ENCODE peak calls at places on chromosomes 6 and 20, in nine cellular contexts. W is stomach, E is ovary, R is heart left ventricle, P is adrenal gland, H is upper lobe of right lung, V is neural progenitor cell, J is ascending aorta, F is fibroblast of lung. T is an unnamed sample.

GRCh38 chr6:44956426-44956825 is 371.7 kb upstream of the RUNX2 start:
- DNase-seq in R (no peak), E (no peak), W (no peak), F (peak; percentile 84), V (no peak), H (no peak), J (no peak), P (no peak), T (no peak)

GRCh38 chr6:53910834-53911233 is 116.0 kb downstream of the LRRC1 start:
- DNase-seq in R (no peak), J (no peak), H (no peak), V (peak; percentile 68), W (no peak), P (no peak), E (no peak), F (no peak), T (no peak)

GRCh38 chr20:56810141-56810540 is 181.0 kb downstream of the TFAP2C start:
- DNase-seq in F (no peak), P (no peak), W (no peak), J (no peak), H (no peak), V (no peak), R (no peak), E (no peak), T (no peak)

GRCh38 chr6:42113929-42114636 is 28.3 kb downstream of the C6orf132 start:
- DNase-seq in J (no peak), W (no peak), H (no peak), F (peak; percentile 77), P (no peak), E (no peak), R (no peak), V (no peak), T (no peak)

GRCh38 chr6:28235912-28236452 is 10.9 kb downstream of the ZSCAN9 start:
- DNase-seq in E (no peak), W (no peak), P (no peak), H (no peak), J (no peak), F (no peak), R (no peak), V (peak; percentile 15), T (no peak)

GRCh38 chr20:415820-416322 is 7.8 kb downstream of the RBCK1 start:
- DNase-seq in W (no peak), H (peak; percentile 85), R (no peak), P (peak; percentile 77), E (no peak), J (no peak), V (no peak), F (no peak), T (no peak)

GRCh38 chr20:10790013-10790412 is 116.2 kb upstream of the JAG1 start:
- DNase-seq in W (no peak), E (no peak), P (no peak), H (no peak), J (no peak), F (no peak), R (no peak), V (no peak), T (no peak)

GRCh38 chr20:34364013-34364382 is 925 bp downstream of the ITCH start:
- DNase-seq in J (no peak), E (no peak), H (no peak), F (peak; percentile 56), V (no peak), R (no peak), P (peak; percentile 38), W (no peak), T (no peak)

GRCh38 chr6:123768939-123769338 is 34.7 kb upstream of the NKAIN2 start:
- DNase-seq in W (no peak), H (no peak), F (no peak), J (no peak), V (no peak), R (no peak), P (no peak), E (no peak), T (no peak)

GRCh38 chr6:157779705-157780604 is 43.1 kb upstream of the SNX9 start:
- DNase-seq in R (no peak), V (no peak), J (no peak), W (no peak), H (no peak), E (no peak), F (peak; percentile 48), P (no peak), T (no peak)

GRCh38 chr6:168908166-168908565 is 345.5 kb downstream of the THBS2 start:
- DNase-seq in H (no peak), V (no peak), P (no peak), R (no peak), F (peak; percentile 79), J (no peak), E (no peak), W (no peak), T (no peak)

GRCh38 chr20:1001981-1002681 is at the start of gene RSPO4:
- DNase-seq in W (no peak), V (peak; percentile 64), E (no peak), R (no peak), P (no peak), F (no peak), J (no peak), H (peak; percentile 60), T (peak; percentile 49)

GRCh38 chr20:23565503-23566056 is 2.7 kb downstream of the CST9L start:
- DNase-seq in H (no peak), F (no peak), W (no peak), J (no peak), V (no peak), E (no peak), P (no peak), R (no peak), T (no peak)

GRCh38 chr6:109579361-109579760 is 96.3 kb upstream of the ZBTB24 start:
- DNase-seq in V (no peak), E (no peak), W (no peak), H (no peak), F (no peak), J (no peak), P (no peak), R (no peak), T (no peak)

GRCh38 chr6:32692019-32692418 is 25.6 kb upstream of the HLA-DQB1 start:
- DNase-seq in V (peak; percentile 64), W (peak; percentile 43), E (no peak), P (peak; percentile 10), J (no peak), F (no peak), R (peak; percentile 32), H (no peak), T (no peak)

GRCh38 chr20:58128635-58129625 is 99.5 kb downstream of the ANKRD60 start:
- DNase-seq in E (no peak), W (no peak), P (no peak), J (no peak), V (no peak), H (peak; percentile 42), R (no peak), F (no peak), T (no peak)

GRCh38 chr6:101435028-101435427 is 41.5 kb downstream of the GRIK2 start:
- DNase-seq in J (no peak), W (no peak), V (no peak), H (no peak), P (no peak), E (no peak), R (no peak), F (no peak), T (no peak)

GRCh38 chr6:43242908-43243648 is at the start of gene TTBK1:
- DNase-seq in W (no peak), F (no peak), P (no peak), E (no peak), J (no peak), H (no peak), R (no peak), V (peak; percentile 65), T (no peak)

GRCh38 chr6:44229376-44230033 is 6.1 kb downstream of the SLC29A1 start:
- DNase-seq in E (no peak), P (peak; percentile 90), V (no peak), F (no peak), H (no peak), W (no peak), J (no peak), R (peak; percentile 86), T (peak; percentile 62)

GRCh38 chr6:26183237-26183580 is 96.0 kb downstream of the HFE start:
- DNase-seq in E (no peak), P (no peak), H (no peak), V (no peak), J (no peak), R (no peak), W (no peak), F (no peak), T (no peak)

GRCh38 chr20:48956052-48956451 is 34.5 kb downstream of the ARFGEF2 start:
- DNase-seq in F (no peak), V (no peak), E (no peak), P (no peak), J (no peak), R (no peak), H (no peak), W (no peak), T (no peak)
- H3K36me3 ChIP-seq in F (peaks cover 15% of the 10 kb centered on the region), V (no peaks in the 10 kb centered on the region), E (no peaks in the 10 kb centered on the region), P (peaks cover 77% of the 10 kb centered on the region), J (peaks cover 73% of the 10 kb centered on the region), R (peaks cover 94% of the 10 kb centered on the region), H (peaks cover 93% of the 10 kb centered on the region), W (peaks cover 75% of the 10 kb centered on the region), T (peaks cover 42% of the 10 kb centered on the region)

DNA sequence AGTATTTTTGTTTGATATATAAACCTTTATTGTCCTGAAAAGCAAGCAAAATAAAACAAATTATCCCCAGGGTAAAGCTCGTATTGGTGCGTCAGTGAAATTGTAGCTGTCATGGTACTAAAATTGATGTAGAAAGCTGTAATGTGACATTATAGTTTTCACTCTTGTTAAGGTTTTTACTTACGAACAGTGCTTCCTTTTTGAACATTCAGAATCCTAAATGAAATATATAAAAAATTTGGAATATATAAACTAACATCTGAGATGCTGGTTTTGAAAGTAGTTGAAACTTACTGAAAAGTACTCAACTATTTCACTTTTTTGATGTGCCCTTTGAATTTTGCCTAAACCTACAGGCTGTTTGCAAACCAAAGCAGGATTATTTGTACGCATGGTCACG is 42.2 kb downstream of the DUSP22 start:
- DNase-seq in E (no peak), F (no peak), R (no peak), J (no peak), H (no peak), W (no peak), P (no peak), V (no peak), T (no peak)
- H3K27ac ChIP-seq in E (no peak overlapping the region), F (no peak overlapping the region), R (no peak overlapping the region), J (no peak overlapping the region), H (no peak overlapping the region), W (no peak overlapping the region), P (no peak overlapping the region), V (no peak overlapping the region), T (no peak overlapping the region)

GRCh38 chr20:44496976-44497375 is 21.3 kb downstream of the TTPAL start:
- DNase-seq in V (peak; percentile 37), R (no peak), H (no peak), W (no peak), F (peak; percentile 93), E (no peak), P (peak; percentile 49), J (no peak), T (peak; percentile 35)
- H3K36me3 ChIP-seq in V (no peaks in the 10 kb centered on the region), R (peaks cover 98% of the 10 kb centered on the region), H (peaks cover 100% of the 10 kb centered on the region), W (peaks cover 69% of the 10 kb centered on the region), F (peaks cover 9% of the 10 kb centered on the region), E (no peaks in the 10 kb centered on the region), P (peaks cover 86% of the 10 kb centered on the region), J (peaks cover 55% of the 10 kb centered on the region), T (peaks cover 31% of the 10 kb centered on the region)

DNA sequence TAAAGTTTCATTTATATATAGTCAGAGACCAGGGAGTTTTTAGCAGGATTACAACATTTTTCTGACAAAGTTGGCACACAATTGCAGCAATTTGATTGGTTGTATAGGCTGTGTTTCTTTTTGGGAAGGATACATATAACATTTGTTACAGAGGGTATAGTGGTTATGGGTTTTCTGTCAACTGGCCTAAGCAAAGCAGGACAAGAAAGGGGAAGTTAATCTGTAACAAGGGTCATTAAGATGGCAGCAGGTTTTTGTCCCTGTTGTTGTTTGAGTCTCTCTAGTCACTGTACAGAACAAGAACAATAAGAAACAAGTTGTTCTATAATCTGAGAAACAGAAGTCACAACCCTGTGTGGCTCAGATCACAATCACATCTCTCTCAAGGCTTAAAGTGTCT is 41.4 kb downstream of the TPD52L1 start:
- DNase-seq in H (no peak), W (no peak), F (no peak), J (no peak), V (no peak), R (no peak), P (no peak), E (no peak), T (no peak)
- H3K27ac ChIP-seq in H (no peak overlapping the region), W (peak overlapping the region; percentile 16), F (no peak overlapping the region), J (no peak overlapping the region), V (no peak overlapping the region), R (no peak overlapping the region), P (peak overlapping the region; percentile 81), E (no peak overlapping the region), T (no peak overlapping the region)

T was measured in sigmoid colon.